ENCODE peak calls at places on chromosomes 2 and 18, in nine cellular contexts. I is body of pancreas, T is esophagus squamous epithelium, Z is IMR-90, L is mammary epithelial cell, G is uterus, K is spleen, M is foreskin fibroblast, Q is endodermal cell. E is an unnamed sample.

GRCh38 chr2:205001306-205001966 is 456.2 kb downstream of the PARD3B start:
- DNase-seq in I (no peak), T (no peak), Z (no peak), L (no peak), G (no peak), K (no peak), M (no peak), Q (no peak), E (no peak)

GRCh38 chr2:69126341-69126740 is 113.4 kb downstream of the ANTXR1 start:
- DNase-seq in I (no peak), T (no peak), Z (no peak), L (no peak), G (no peak), K (no peak), M (no peak), Q (no peak), E (no peak)

GRCh38 chr2:241935314-241935713 is 65.8 kb downstream of the RTP5 start:
- DNase-seq in I (no peak), T (no peak), Z (peak), L (peak), G (no peak), K (no peak), M (peak), Q (no peak), E (no peak)

GRCh38 chr2:20052229-20052871 is 922 bp upstream of the LAPTM4A start:
- DNase-seq in I (no peak), T (no peak), Z (peak), L (no peak), G (no peak), K (no peak), M (no peak), Q (no peak), E (no peak)

GRCh38 chr2:88099798-88100488 is 27.9 kb downstream of the FABP1 start:
- DNase-seq in I (no peak), T (no peak), Z (peak), L (peak), G (no peak), K (no peak), M (peak), Q (peak), E (no peak)

GRCh38 chr2:97969466-97970067 is 26.2 kb downstream of the TMEM131 start:
- DNase-seq in I (no peak), T (no peak), Z (peak), L (no peak), G (no peak), K (no peak), M (no peak), Q (no peak), E (no peak)

GRCh38 chr2:227789803-227790202 is 23.8 kb upstream of the CCL20 start:
- DNase-seq in I (no peak), T (no peak), Z (peak), L (no peak), G (no peak), K (no peak), M (no peak), Q (no peak), E (no peak)

GRCh38 chr2:109331864-109332848 is 203.2 kb downstream of the SH3RF3 start:
- DNase-seq in I (peak), T (peak), Z (peak), L (peak), G (peak), K (peak), M (peak), Q (peak), E (peak)

GRCh38 chr2:46942143-46942526 is 26.5 kb upstream of the MCFD2 start:
- DNase-seq in I (peak), T (no peak), Z (no peak), L (peak), G (no peak), K (peak), M (no peak), Q (no peak), E (no peak)

GRCh38 chr18:79323471-79323870 is 72.3 kb upstream of the NFATC1 start:
- DNase-seq in I (no peak), T (no peak), Z (no peak), L (no peak), G (no peak), K (no peak), M (no peak), Q (no peak), E (no peak)

GRCh38 chr2:238894226-238894949 is 46.5 kb downstream of the TWIST2 start:
- DNase-seq in I (no peak), T (no peak), Z (no peak), L (no peak), G (no peak), K (no peak), M (no peak), Q (no peak), E (no peak)

GRCh38 chr18:78521744-78522143 is 457.9 kb upstream of the SALL3 start:
- DNase-seq in I (no peak), T (no peak), Z (no peak), L (no peak), G (no peak), K (no peak), M (no peak), Q (peak), E (no peak)

GRCh38 chr2:120132190-120132589 is 91.0 kb downstream of the TMEM185B start:
- DNase-seq in I (no peak), T (no peak), Z (peak), L (no peak), G (no peak), K (no peak), M (no peak), Q (no peak), E (no peak)

GRCh38 chr2:85854897-85855296 is 33.9 kb downstream of the ST3GAL5 start:
- DNase-seq in I (no peak), T (no peak), Z (no peak), L (no peak), G (no peak), K (no peak), M (no peak), Q (no peak), E (no peak)
- H3K4me3 ChIP-seq in I (no peak), T (no peak), Z (no peak), L (no peak), G (no peak), K (no peak), M (no peak), Q (no peak), E (no peak)

GRCh38 chr18:75456277-75456676 is 28.8 kb upstream of the SMIM21 start:
- DNase-seq in I (no peak), T (no peak), Z (no peak), L (no peak), G (no peak), K (no peak), M (no peak), Q (no peak), E (no peak)
- H3K4me3 ChIP-seq in I (no peak), T (peak), Z (no peak), L (no peak), G (peak), K (no peak), M (peak), Q (peak), E (no peak)

DNA sequence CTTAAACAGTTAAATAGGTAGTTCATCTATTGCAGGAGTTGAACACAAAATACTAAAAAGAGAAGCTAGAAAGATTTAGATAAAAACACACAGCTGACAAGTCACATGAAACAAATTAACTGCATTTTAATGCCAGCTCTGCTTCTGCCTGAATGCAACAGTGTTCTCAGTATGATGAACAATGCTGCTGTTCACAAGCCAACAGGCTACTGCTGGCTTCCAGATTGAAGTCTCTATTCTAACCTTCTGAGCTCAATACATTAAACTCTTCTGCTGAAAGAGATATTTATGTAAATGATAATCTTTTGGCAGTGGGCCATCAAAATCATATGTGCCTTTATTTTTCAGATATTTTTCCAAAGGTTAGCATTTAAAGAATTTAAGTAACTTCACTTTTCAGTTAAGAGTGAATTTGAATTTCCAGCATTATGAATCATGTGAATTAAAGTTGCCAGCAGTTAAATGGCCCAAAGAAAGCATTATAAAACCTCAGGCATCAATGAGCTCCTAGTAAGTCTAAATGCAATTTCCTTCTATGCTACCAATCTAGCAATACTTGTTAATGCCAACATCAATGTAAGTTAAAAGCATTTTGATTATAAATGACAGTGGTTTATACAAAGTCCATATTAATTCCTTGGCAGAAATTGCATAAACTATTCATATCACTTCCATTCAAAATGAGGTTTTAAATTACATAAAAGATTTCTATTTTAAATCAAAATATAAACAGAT is 72.4 kb downstream of the ID2 start:
- DNase-seq in I (no peak), T (no peak), Z (peak), L (no peak), G (no peak), K (no peak), M (no peak), Q (no peak), E (no peak)
- H3K4me3 ChIP-seq in I (no peak), T (no peak), Z (no peak), L (no peak), G (no peak), K (no peak), M (no peak), Q (no peak), E (no peak)

DNA sequence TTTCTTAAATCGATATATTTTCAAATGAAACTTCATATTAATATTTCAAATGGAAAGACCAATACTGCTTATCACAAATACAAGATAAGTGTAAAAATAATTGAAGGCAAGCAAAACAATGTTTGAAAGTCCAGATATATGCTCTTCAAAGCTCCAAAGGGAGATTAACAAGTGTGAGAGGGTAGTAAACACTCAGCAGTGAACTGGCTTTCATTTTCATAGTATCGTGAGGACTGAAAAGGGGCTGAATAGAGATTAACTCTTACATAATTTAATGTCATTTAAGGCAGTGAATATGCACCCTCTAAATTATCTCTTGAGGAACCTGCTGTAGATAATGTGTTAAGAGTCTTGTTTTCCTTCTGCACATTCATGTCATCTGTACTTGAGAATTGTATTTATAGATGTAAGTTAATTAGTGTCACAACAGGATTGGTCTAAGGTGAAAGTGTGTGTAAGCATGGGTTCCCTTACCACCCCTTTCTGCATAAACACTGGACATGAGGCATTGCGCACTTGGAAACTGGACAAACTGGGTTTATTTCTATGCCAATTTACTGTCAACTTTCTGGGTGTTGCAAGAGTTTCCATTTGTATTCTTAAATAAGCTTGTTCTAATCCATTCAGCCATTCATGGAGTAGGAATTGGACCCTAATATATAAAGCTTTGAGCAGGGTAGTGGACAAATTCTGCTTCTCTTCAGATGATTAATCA is 76.7 kb upstream of the SESTD1 start:
- DNase-seq in I (peak), T (no peak), Z (no peak), L (no peak), G (no peak), K (no peak), M (no peak), Q (no peak), E (no peak)
- H3K4me3 ChIP-seq in I (no peak), T (no peak), Z (no peak), L (no peak), G (no peak), K (no peak), M (no peak), Q (no peak), E (no peak)

GRCh38 chr2:160200921-160201320 is 849 bp upstream of the ITGB6 start:
- DNase-seq in I (no peak), T (no peak), Z (no peak), L (no peak), G (no peak), K (no peak), M (no peak), Q (no peak), E (no peak)

GRCh38 chr2:160199053-160199452 is 1.0 kb downstream of the ITGB6 start:
- DNase-seq in I (no peak), T (no peak), Z (no peak), L (no peak), G (no peak), K (no peak), M (no peak), Q (no peak), E (no peak)

GRCh38 chr2:160197587-160197986 is 2.5 kb downstream of the ITGB6 start:
- DNase-seq in I (no peak), T (no peak), Z (no peak), L (no peak), G (no peak), K (no peak), M (no peak), Q (no peak), E (no peak)

GRCh38 chr2:160201849-160202539 is 1.9 kb upstream of the ITGB6 start:
- DNase-seq in I (no peak), T (no peak), Z (no peak), L (no peak), G (no peak), K (no peak), M (no peak), Q (no peak), E (no peak)

DNA sequence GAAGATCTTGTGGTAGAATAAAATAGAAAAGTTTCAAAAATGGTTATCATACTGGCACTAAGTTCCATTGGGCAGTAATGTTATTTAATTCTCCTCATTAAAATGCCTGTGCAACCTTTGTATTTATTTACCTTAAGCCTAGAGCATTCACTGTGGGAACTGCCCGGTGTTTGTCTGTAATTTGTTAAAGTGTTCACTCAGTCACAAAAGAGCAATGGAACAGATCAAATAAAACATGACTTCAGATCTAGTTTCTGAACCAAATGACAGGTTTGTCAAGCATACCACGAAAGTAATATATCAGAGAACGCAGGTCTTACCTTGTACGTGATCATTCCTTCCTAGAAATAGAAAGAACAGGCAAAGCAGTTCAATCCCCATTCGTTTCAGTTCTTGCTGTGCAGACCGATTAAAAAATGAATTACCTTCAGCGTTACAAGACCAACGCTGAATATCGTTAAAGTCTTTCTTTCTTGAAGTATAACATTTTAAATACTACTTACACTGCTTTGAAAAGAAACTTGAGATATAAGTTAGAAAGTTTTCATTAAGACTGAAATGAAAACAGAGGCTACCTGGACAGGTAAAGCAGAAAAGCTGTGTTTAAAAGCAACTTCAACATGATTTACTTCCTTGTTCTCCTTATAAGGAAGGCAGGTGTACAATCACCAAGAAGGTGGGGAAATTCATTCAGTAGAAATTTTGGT is at the start of gene ITGB6:
- DNase-seq in I (peak), T (no peak), Z (no peak), L (peak), G (no peak), K (no peak), M (no peak), Q (no peak), E (no peak)
- H3K4me3 ChIP-seq in I (peak), T (peak), Z (no peak), L (peak), G (no peak), K (no peak), M (no peak), Q (no peak), E (no peak)

GRCh38 chr2:54561795-54562592 is 105.9 kb downstream of the SPTBN1 start:
- DNase-seq in I (no peak), T (no peak), Z (no peak), L (no peak), G (no peak), K (no peak), M (no peak), Q (no peak), E (no peak)
- H3K4me3 ChIP-seq in I (no peak), T (no peak), Z (no peak), L (no peak), G (no peak), K (no peak), M (no peak), Q (peak), E (peak)

DNA sequence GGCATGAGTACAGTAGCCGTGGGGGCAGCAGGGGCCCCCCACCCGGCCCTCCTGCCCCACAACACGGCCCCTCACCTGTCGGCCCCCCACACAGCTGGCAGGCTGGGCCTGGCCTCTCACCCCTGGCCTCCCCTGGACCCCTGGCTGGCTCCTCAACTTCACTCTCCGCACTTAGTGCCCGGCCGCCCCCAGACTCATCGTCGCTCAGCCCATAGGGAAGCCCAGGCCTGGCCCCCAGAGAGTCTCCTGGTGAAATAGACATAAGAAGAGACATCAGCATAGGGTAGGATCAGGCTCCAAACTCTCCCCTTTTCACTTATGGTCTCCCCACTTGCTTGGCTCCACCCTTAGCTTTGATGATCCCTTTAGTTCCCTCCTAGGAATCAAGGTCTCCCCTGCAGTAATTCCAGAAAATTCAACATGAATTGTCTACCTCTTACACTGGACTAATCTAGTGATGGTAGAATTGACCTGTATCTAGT is 1.7 kb downstream of the ZNF513 start:
- DNase-seq in I (no peak), T (no peak), Z (no peak), L (no peak), G (no peak), K (peak), M (no peak), Q (no peak), E (no peak)
- H3K4me3 ChIP-seq in I (no peak), T (no peak), Z (no peak), L (no peak), G (no peak), K (no peak), M (peak), Q (peak), E (no peak)

E was measured in Jurkat, Clone E6-1.